ENCODE peak calls at places on chromosomes 5 and 9, in four cellular contexts. P is memory B cell, O is Right ventricle myocardium superior, R is keratinocyte. X is an unnamed sample.

GRCh38 chr5:10958728-10959127 is 197.7 kb upstream of the DAP start:
- DNase-seq in P (no peak), O (no peak), R (no peak), X (no peak)

GRCh38 chr5:9739135-9739534 is 109.0 kb upstream of the TAS2R1 start:
- DNase-seq in P (no peak), O (no peak), R (no peak), X (no peak)

GRCh38 chr9:98057095-98057799 is 715 bp downstream of the NANS start:
- DNase-seq in P (no peak), O (no peak), R (no peak), X (no peak)

GRCh38 chr9:31388660-31389059 is 995.8 kb upstream of the ACO1 start:
- DNase-seq in P (no peak), O (no peak), R (no peak), X (no peak)

GRCh38 chr5:67549947-67550346 is 353.3 kb upstream of the CD180 start:
- DNase-seq in P (no peak), O (no peak), R (no peak), X (no peak)

GRCh38 chr5:926416-927171 is 33.9 kb downstream of the TRIP13 start:
- DNase-seq in P (peak; percentile 25), O (peak; percentile 49), R (no peak), X (no peak)

GRCh38 chr5:41246376-41246775 is 33.0 kb upstream of the C6 start:
- DNase-seq in P (no peak), O (no peak), R (peak; percentile 9), X (no peak)

GRCh38 chr9:99377790-99378775 is 156.0 kb downstream of the SEC61B start:
- DNase-seq in P (no peak), O (no peak), R (no peak), X (no peak)

GRCh38 chr5:145568581-145568980 is 266.6 kb downstream of the PRELID2 start:
- DNase-seq in P (no peak), O (no peak), R (no peak), X (no peak)

GRCh38 chr9:17862081-17862480 is 283.2 kb downstream of the SH3GL2 start:
- DNase-seq in P (no peak), O (peak; percentile 37), R (no peak), X (no peak)